ENCODE peak calls at places on chromosomes 12 and 14, in four cellular contexts. P is GM23338, B is transverse colon, H is stomach. R is an unnamed sample. For H3K27me3, the result is how much of the 10 kb centered on the place peaks cover.

GRCh38 chr12:42507031-42507430 is 82.5 kb downstream of the PRICKLE1 start:
- DNase-seq in H (no peak), P (no peak), B (no peak), R (no peak)

GRCh38 chr12:118164798-118165486 is 29.0 kb downstream of the PEBP1 start:
- DNase-seq in H (no peak), P (peak), B (no peak), R (no peak)

GRCh38 chr14:56325251-56325839 is 207.1 kb downstream of the PELI2 start:
- DNase-seq in B (no peak), H (no peak), P (no peak), R (no peak)

GRCh38 chr12:95637010-95637409 is 85.7 kb upstream of the USP44 start:
- DNase-seq in P (no peak), H (no peak), B (no peak), R (no peak)

GRCh38 chr14:63922696-63923421 is 70.1 kb downstream of the SYNE2 start:
- DNase-seq in P (no peak), H (peak), B (peak), R (no peak)

GRCh38 chr14:31990959-31991541 is 86.1 kb upstream of the ARHGAP5 start:
- DNase-seq in H (no peak), B (no peak), P (no peak), R (no peak)

GRCh38 chr14:68144051-68144681 is 324.6 kb downstream of the RAD51B start:
- DNase-seq in B (peak), P (no peak), H (no peak), R (no peak)

GRCh38 chr12:25811656-25812126 is 146.8 kb upstream of the RASSF8 start:
- DNase-seq in B (no peak), P (no peak), H (no peak), R (no peak)

GRCh38 chr14:91113829-91114078 is at the start of gene DGLUCY:
- DNase-seq in B (peak), P (no peak), H (peak), R (no peak)

GRCh38 chr14:96130391-96130790 is 74.2 kb upstream of the BDKRB2 start:
- DNase-seq in H (no peak), B (no peak), P (no peak), R (no peak)

GRCh38 chr12:93198086-93198485 is 179.6 kb upstream of the NUDT4 start:
- DNase-seq in P (no peak), B (no peak), H (no peak), R (no peak)

GRCh38 chr12:89350260-89350659 is 2.0 kb downstream of the DUSP6 start:
- DNase-seq in B (no peak), P (peak), H (no peak), R (no peak)

GRCh38 chr12:89349814-89350213 is 2.5 kb downstream of the DUSP6 start:
- DNase-seq in B (peak), H (no peak), P (peak), R (no peak)

GRCh38 chr12:89347325-89347829 is 4.9 kb downstream of the DUSP6 start:
- DNase-seq in B (no peak), H (no peak), P (no peak), R (no peak)

GRCh38 chr12:89350661-89351488 is 1.4 kb downstream of the DUSP6 start:
- DNase-seq in P (no peak), B (peak), H (no peak), R (peak)

GRCh38 chr12:89348894-89349669 is 3.2 kb downstream of the DUSP6 start:
- DNase-seq in P (no peak), B (no peak), H (no peak), R (no peak)
- H3K27me3 ChIP-seq in P (under half), B (under half), H (under half), R (under half)

DNA sequence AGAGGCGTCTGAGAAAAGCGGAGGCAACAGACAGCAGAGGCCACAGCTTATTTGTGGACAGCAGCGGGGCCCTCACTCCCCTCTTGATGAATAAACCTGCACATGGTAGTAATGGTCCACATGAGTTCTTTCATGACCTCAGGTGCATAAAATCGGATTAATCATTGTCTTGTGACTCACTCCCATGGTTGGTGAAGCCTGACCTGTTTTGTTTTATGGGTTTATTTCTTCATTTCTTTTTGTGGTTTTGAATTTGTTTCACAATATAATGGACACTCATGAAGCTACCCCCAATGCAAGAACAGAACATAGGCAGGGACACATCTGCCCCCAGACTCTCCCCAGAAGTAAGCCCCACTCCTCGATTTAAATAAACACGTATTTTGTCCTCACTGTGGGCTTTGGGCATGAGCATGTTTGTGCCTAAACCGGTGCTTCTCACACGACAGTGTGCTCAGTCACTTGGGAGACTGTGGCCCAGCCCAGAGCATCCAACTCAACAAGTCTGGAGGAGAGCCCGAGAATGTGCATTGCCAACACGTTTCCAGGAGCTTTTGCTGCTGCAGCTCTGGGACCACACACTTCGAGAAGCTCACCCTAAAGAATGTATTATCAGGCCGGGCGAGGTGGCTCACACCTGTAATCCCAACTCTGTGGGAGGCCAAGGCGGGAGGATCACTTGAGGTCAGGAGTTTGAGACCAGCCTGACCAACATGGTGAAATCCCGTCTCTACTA is 116.1 kb downstream of the SCARB1 start:
- DNase-seq in B (peak), P (no peak), H (no peak), R (no peak)
- TF ChIP-seq POLR2AphosphoS5 in B (peak), P (no peak), H (no peak), R (no peak)

GRCh38 chr12:53701518-53702264 is 25.6 kb downstream of the CALCOCO1 start:
- DNase-seq in P (peak), B (peak), H (peak), R (peak)

GRCh38 chr12:53700567-53700966 is 24.7 kb upstream of the ATP5MC2 start:
- DNase-seq in B (no peak), H (peak), P (no peak), R (no peak)

GRCh38 chr12:53696655-53697321 is 20.9 kb upstream of the ATP5MC2 start:
- DNase-seq in H (no peak), B (no peak), P (peak), R (no peak)

GRCh38 chr12:53699673-53700015 is 23.8 kb upstream of the ATP5MC2 start:
- DNase-seq in H (peak), B (no peak), P (no peak), R (no peak)

GRCh38 chr12:53698948-53699672 is 23.2 kb upstream of the ATP5MC2 start:
- DNase-seq in B (no peak), H (no peak), P (no peak), R (no peak)
- H3K27me3 ChIP-seq in B (half or more), H (half or more), P (half or more), R (half or more)

GRCh38 chr12:110403146-110403974 is at the start of gene ANAPC7:
- DNase-seq in H (peak), B (peak), P (peak), R (peak)

DNA sequence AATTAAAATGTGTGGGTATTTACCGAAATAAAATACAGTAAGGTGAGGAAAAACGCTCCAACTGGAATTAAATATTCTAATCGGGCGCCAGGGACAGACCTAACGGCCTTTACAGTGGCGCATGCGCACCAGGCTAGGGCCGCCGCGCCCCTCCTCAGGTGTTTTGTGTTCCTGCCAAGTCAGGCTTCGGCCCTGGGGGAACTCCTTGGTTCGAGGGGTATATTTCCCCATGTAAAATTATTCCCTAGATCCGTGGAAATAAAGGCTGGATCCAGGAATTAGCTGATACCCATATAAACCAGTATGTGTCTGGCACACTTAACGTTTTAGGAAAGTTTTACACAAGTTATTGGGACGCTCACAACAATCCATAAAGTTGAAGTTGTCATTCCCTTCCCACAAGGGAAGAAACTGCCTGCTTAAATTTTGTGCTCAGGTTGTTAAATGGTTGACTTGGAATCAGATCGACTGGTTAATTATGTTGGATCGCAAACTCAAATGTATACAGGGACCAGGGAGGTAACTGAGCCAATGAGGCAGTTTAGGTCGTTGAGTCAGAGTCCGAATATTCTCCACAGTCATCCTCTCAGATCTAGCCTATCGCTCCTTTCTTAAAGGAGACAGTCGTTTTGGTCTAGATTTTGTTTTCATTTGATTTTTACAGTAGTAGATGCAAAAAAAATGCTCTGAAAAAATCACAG is 617 bp upstream of the ANAPC7 start:
- DNase-seq in P (peak), B (peak), H (peak), R (peak)
- TF ChIP-seq POLR2AphosphoS5 in P (peak), B (no peak), H (no peak), R (no peak)

GRCh38 chr14:23577004-23577681 is 1.4 kb downstream of the JPH4 start:
- DNase-seq in P (peak), H (peak), B (no peak), R (no peak)

GRCh38 chr14:23578560-23579310 is at the start of gene JPH4:
- DNase-seq in B (no peak), H (peak), P (peak), R (no peak)

GRCh38 chr14:23579739-23580138 is 1.1 kb upstream of the JPH4 start:
- DNase-seq in H (no peak), P (no peak), B (no peak), R (no peak)

GRCh38 chr14:23579311-23579630 is 681 bp upstream of the JPH4 start:
- DNase-seq in B (no peak), H (peak), P (no peak), R (no peak)

GRCh38 chr14:23577710-23578392 is 739 bp downstream of the JPH4 start:
- DNase-seq in P (peak), B (no peak), H (peak), R (no peak)
- H3K27me3 ChIP-seq in P (under half), B (half or more), H (under half), R (under half)

DNA sequence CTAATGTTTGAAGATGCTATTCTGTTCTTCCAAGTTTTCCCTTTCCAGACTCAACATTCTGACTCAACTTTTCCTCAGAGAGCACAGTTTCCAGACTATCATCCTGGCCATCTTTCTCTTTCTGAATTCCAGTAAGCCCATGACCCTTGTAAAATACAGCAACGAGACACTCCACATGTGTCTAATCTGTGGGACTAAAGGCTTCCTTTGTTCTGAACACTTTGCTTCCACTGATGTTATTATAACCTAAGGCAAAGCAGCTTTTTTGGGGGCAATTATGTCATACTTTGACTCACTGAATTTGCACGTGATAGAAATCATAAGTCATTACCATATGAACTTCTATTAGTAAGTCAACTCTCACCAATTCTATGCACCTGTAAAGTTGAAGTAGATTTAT is 6.3 kb upstream of the ART4 start:
- DNase-seq in B (no peak), H (no peak), P (no peak), R (no peak)
- TF ChIP-seq POLR2AphosphoS5 in B (peak), H (no peak), P (no peak), R (no peak)

DNA sequence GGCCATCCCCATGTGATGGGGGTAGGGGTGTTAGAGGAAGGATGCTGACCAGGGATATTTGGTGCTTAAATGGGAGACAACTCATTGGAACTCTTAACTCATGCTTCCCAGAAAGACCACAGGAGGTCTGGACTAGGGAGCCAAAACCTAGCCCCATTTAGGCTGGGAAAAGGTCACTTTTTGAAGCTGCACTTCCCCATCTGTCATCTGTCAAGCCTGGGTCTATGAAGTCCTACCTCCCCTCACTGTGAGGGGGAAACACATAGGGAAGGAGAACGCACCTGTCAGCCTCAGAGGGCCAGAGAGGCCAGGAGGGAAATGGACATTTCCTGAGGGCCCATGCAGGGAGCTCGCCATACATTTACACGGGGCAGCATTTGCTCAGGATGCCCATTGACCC is 321.0 kb downstream of the BCL11B start:
- DNase-seq in B (no peak), H (no peak), P (no peak), R (no peak)
- H3K27me3 ChIP-seq in B (under half), H (under half), P (under half), R (under half)

GRCh38 chr14:105312973-105313372 is 1.6 kb upstream of the PACS2 start:
- DNase-seq in B (no peak), H (no peak), P (no peak), R (no peak)

GRCh38 chr14:105311838-105312237 is 2.7 kb upstream of the PACS2 start:
- DNase-seq in B (no peak), P (no peak), H (no peak), R (no peak)

GRCh38 chr14:105314287-105315185 is at the start of gene PACS2:
- DNase-seq in B (peak), P (peak), H (peak), R (peak)

GRCh38 chr14:105315211-105315721 is 718 bp downstream of the PACS2 start:
- DNase-seq in P (peak), H (peak), B (peak), R (no peak)

GRCh38 chr14:105313381-105314286 is 914 bp upstream of the PACS2 start:
- DNase-seq in H (peak), P (peak), B (peak), R (no peak)
- TF ChIP-seq POLR2AphosphoS5 in H (no peak), P (peak), B (no peak), R (no peak)

DNA sequence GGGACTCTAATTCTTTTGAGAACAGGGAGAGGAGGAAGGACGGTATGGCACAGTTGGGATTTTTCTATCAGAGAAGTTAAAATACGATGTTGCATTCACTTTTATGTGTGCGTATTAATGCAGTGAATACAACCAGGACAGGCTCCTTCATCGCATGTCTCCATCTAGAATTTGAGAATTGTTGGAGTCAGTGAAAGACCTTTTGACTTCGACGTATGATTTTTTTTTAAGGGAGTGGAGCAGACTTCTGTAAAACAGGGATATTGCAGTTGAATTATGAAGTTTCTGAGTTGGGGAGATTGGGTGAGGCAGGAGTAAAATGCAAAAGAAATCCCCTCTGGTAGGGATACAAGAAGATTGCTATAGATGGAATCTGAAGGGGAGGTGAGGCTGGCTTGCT is 9.6 kb upstream of the TBX3 start:
- DNase-seq in P (no peak), B (no peak), H (no peak), R (no peak)
- H3K27me3 ChIP-seq in P (half or more), B (half or more), H (half or more), R (half or more)

DNA sequence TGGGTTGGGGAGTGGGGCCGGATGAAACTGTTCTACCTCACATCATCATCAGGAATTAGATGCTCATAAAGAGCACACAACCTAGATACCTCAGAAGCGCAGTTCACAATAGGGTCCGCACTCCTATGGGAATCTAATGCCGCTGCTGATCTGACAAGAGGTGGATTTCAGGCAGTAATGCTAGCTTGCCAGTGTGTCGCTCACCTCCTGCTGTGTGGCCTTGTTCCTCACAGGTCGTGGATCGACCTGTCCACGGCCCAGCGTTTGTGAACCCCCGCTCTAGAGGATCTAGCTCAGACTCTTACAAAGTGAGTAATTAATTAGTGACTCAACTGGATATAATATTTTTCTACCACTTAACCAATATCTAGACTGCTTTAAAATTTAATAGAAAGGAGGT is 5.8 kb downstream of the PPP1R12A start:
- DNase-seq in H (no peak), B (no peak), P (peak), R (no peak)
- TF ChIP-seq POLR2AphosphoS5 in H (no peak), B (no peak), P (no peak), R (no peak)

R was measured in HL-60.